ENCODE peak calls at places on chromosome 9, in four cellular contexts. I, Y, S and R are unnamed samples.

GRCh38 chr9:87120610-87121009 is 173.3 kb upstream of the GAS1 start:
- DNase-seq in I (no peak), Y (no peak), S (no peak), R (no peak)

GRCh38 chr9:35306281-35306680 is 144.5 kb downstream of the UNC13B start:
- DNase-seq in I (no peak), Y (no peak), S (no peak), R (no peak)

GRCh38 chr9:5518937-5519319 is 8.6 kb downstream of the PDCD1LG2 start:
- DNase-seq in I (no peak), Y (no peak), S (no peak), R (no peak)

GRCh38 chr9:136001231-136001630 is 40.1 kb upstream of the UBAC1 start:
- DNase-seq in I (no peak), Y (no peak), S (no peak), R (no peak)

GRCh38 chr9:92807757-92808725 is 43.4 kb upstream of the BICD2 start:
- DNase-seq in I (no peak), Y (no peak), S (no peak), R (no peak)

GRCh38 chr9:106286249-106286648 is 576.7 kb upstream of the ZNF462 start:
- DNase-seq in I (no peak), Y (no peak), S (no peak), R (peak; percentile 30)

GRCh38 chr9:14313378-14313940 is 482 bp downstream of the NFIB start:
- DNase-seq in I (peak; percentile 57), Y (peak; percentile 76), S (no peak), R (peak; percentile 23)

GRCh38 chr9:114110180-114110579 is 11.1 kb upstream of the KIF12 start:
- DNase-seq in I (no peak), Y (peak; percentile 1), S (no peak), R (no peak)

GRCh38 chr9:116430849-116431248 is 256.3 kb upstream of the TRIM32 start:
- DNase-seq in I (peak; percentile 60), Y (no peak), S (no peak), R (no peak)

GRCh38 chr9:34599546-34599945 is 10.0 kb upstream of the CNTFR start:
- DNase-seq in I (no peak), Y (no peak), S (no peak), R (no peak)

GRCh38 chr9:91884746-91885687 is 65.0 kb downstream of the ROR2 start:
- DNase-seq in I (no peak), Y (no peak), S (no peak), R (peak; percentile 44)

GRCh38 chr9:129023036-129023907 is 4.9 kb downstream of the SH3GLB2 start:
- DNase-seq in I (peak; percentile 93), Y (peak; percentile 76), S (peak; percentile 38), R (no peak)

GRCh38 chr9:123643518-123643917 is 286.4 kb downstream of the DENND1A start:
- DNase-seq in I (no peak), Y (no peak), S (no peak), R (no peak)

GRCh38 chr9:114968710-114969109 is 38.3 kb upstream of the TNFSF8 start:
- DNase-seq in I (no peak), Y (no peak), S (no peak), R (no peak)

GRCh38 chr9:117987945-117988344 is 283.7 kb downstream of the TLR4 start:
- DNase-seq in I (no peak), Y (no peak), S (no peak), R (no peak)

GRCh38 chr9:36749461-36749860 is 176.8 kb downstream of the MELK start:
- DNase-seq in I (no peak), Y (no peak), S (no peak), R (no peak)

GRCh38 chr9:20754556-20754955 is 70.5 kb downstream of the FOCAD start:
- DNase-seq in I (no peak), Y (no peak), S (no peak), R (no peak)

GRCh38 chr9:113481176-113481805 is 17.8 kb downstream of the RGS3 start:
- DNase-seq in I (peak; percentile 47), Y (no peak), S (no peak), R (no peak)

GRCh38 chr9:130526193-130526853 is 53.1 kb upstream of the FUBP3 start:
- DNase-seq in I (no peak), Y (no peak), S (no peak), R (no peak)

GRCh38 chr9:77544491-77545000 is 103.6 kb downstream of the GNA14 start:
- DNase-seq in I (no peak), Y (no peak), S (no peak), R (no peak)

GRCh38 chr9:111271047-111271446 is 59.0 kb downstream of the OR2K2 start:
- DNase-seq in I (no peak), Y (no peak), S (no peak), R (no peak)

GRCh38 chr9:104506565-104506964 is 2.5 kb downstream of the OR13F1 start:
- DNase-seq in I (no peak), Y (no peak), S (no peak), R (no peak)

GRCh38 chr9:117644133-117644532 is 60.1 kb upstream of the TLR4 start:
- DNase-seq in I (no peak), Y (no peak), S (no peak), R (no peak)

DNA sequence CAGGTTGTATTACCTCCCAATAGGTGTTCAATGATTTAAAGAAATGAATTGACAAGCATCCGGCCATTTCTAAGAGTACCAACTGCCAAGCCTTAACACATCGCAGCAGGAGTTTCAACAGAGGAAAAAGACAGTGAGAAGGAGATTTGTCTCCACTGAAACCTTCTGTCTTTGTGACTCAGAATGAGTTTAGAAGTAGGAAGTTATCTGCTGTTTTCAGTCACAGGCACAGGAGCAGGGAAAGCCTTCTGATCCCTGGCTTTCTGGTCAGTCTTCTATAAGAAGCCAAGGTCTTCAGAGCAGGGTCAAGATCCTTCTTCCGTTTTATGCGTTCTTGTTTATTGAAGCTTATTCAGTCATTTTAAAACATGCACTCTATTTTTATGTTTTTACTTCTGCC is 390.7 kb upstream of the PCSK5 start:
- DNase-seq in I (no peak), Y (no peak), S (no peak), R (no peak)
- TF ChIP-seq CTCF in I (no peak), Y (no peak), S (no peak), R (no peak)

GRCh38 chr9:127307802-127308201 is 43.2 kb downstream of the GARNL3 start:
- DNase-seq in I (no peak), Y (no peak), S (peak; percentile 39), R (no peak)

GRCh38 chr9:127308559-127309429 is 44.2 kb downstream of the GARNL3 start:
- DNase-seq in I (no peak), Y (no peak), S (no peak), R (no peak)

GRCh38 chr9:127303830-127304229 is 39.3 kb downstream of the GARNL3 start:
- DNase-seq in I (no peak), Y (no peak), S (no peak), R (no peak)

GRCh38 chr9:127309715-127310114 is 45.1 kb downstream of the GARNL3 start:
- DNase-seq in I (no peak), Y (no peak), S (no peak), R (no peak)

DNA sequence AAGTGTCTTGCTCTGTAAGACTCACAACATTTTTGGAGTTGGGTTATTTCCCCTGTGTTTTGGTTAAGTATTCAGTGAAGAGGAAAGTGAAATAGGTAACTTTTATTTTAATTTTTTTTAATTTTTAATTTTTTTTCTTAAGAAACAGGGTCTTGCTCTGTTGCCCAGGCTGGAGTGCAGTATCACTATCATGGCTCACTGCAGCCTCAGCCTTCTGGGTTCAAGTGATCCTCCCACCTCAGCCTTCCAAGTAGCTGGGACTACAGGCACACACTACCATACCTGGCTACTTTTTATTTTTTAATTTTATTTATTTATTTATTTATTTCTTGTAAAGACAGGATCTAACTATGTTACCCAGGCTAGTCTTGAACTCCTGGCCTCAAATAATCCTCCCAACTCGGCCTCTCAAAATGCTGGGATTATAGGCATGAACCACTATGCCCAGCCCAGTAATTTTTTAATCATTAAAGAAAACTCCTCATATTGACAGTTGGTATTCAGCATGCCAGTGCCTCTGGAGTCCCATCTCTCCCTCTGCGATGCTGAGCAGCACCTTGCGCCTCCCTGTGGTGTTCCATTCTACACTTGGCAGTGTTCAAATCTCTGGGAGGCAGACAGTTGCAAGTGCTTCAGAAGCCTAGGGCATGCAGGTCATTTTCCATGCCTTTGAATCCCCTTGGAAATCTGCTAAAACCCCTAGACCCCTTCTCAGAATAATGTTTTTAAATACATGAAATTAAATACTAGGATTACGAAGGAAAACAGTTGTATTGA is 41.1 kb downstream of the GARNL3 start:
- DNase-seq in I (no peak), Y (no peak), S (no peak), R (no peak)
- TF ChIP-seq CTCF in I (no peak), Y (no peak), S (no peak), R (no peak)

DNA sequence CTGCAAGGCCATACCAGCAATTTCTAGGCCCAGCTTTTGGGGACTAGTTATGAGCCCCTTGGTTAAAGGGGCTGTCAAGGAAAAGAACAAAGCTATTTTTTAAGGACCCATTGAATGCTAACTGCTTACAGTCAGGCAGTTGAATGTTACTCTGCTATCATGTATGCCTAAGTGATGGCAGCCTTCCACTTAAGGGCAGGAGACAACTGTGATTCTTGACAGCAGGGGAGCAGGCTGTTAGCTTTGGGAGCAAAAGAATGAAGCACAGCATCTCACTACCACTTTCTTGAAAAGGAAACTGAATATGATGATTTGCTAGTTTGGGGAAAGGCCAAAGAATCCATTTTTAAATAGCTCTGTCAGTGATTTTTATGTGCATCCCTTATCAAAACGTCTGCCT is 221.5 kb downstream of the SH3GL2 start:
- DNase-seq in I (no peak), Y (no peak), S (no peak), R (no peak)
- TF ChIP-seq CTCF in I (no peak), Y (no peak), S (no peak), R (no peak)

GRCh38 chr9:71003346-71003745 is 118.1 kb downstream of the TRPM3 start:
- DNase-seq in I (no peak), Y (no peak), S (no peak), R (no peak)

GRCh38 chr9:71004196-71004595 is 117.2 kb downstream of the TRPM3 start:
- DNase-seq in I (no peak), Y (no peak), S (no peak), R (no peak)

GRCh38 chr9:70998962-70999361 is 122.5 kb downstream of the TRPM3 start:
- DNase-seq in I (no peak), Y (no peak), S (no peak), R (no peak)

GRCh38 chr9:71005456-71005855 is 116.0 kb downstream of the TRPM3 start:
- DNase-seq in I (no peak), Y (no peak), S (no peak), R (no peak)

GRCh38 chr9:71001780-71002386 is 119.5 kb downstream of the TRPM3 start:
- DNase-seq in I (peak; percentile 53), Y (no peak), S (no peak), R (no peak)
- TF ChIP-seq CTCF in I (peak; percentile 58), Y (peak; percentile 60), S (peak; percentile 65), R (peak; percentile 71)